ENCODE peak calls at places on chromosomes 4 and X, in four cellular contexts. X is keratinocyte, D is neural crest cell, K is AG09309. H is an unnamed sample.

GRCh38 chr4:64144994-64145393 is 264.3 kb downstream of the TECRL start:
- DNase-seq in X (no peak), D (no peak), K (no peak), H (no peak)

GRCh38 chrX:136176399-136176825 is 29.1 kb downstream of the FHL1 start:
- DNase-seq in X (no peak), K (peak), D (no peak), H (no peak)

GRCh38 chrX:47360423-47361179 is 9.8 kb upstream of the ZNF157 start:
- DNase-seq in K (no peak), X (no peak), D (no peak), H (no peak)

GRCh38 chrX:53262918-53263394 is 18.4 kb downstream of the IQSEC2 start:
- DNase-seq in D (no peak), K (no peak), X (no peak), H (no peak)

GRCh38 chrX:107470971-107471370 is 21.5 kb downstream of the FRMPD3 start:
- DNase-seq in K (no peak), D (no peak), X (no peak), H (no peak)

GRCh38 chr4:170089274-170089742 is 448 bp downstream of the AADAT start:
- DNase-seq in X (no peak), D (peak), K (no peak), H (no peak)

GRCh38 chrX:12013220-12013619 is 125.1 kb upstream of the FRMPD4 start:
- DNase-seq in K (no peak), X (no peak), D (no peak), H (no peak)

GRCh38 chr4:100935090-100935489 is 412.2 kb downstream of the PPP3CA start:
- DNase-seq in K (no peak), X (no peak), D (no peak), H (no peak)

GRCh38 chr4:110501826-110502225 is 25.9 kb downstream of the ENPEP start:
- DNase-seq in X (no peak), D (no peak), K (no peak), H (no peak)

GRCh38 chr4:53592128-53592527 is 842 bp upstream of the LNX1 start:
- DNase-seq in D (no peak), X (no peak), K (no peak), H (no peak)

GRCh38 chr4:80540785-80541469 is 205.4 kb downstream of the CFAP299 start:
- DNase-seq in X (no peak), D (no peak), K (no peak), H (no peak)

GRCh38 chrX:47583240-47583861 is 1.1 kb downstream of the TIMP1 start:
- DNase-seq in D (no peak), K (no peak), X (no peak), H (no peak)

GRCh38 chr4:42729505-42730237 is 72.8 kb upstream of the ATP8A1 start:
- DNase-seq in D (no peak), X (no peak), K (no peak), H (no peak)

GRCh38 chr4:88080626-88081025 is 73.2 kb downstream of the PKD2 start:
- DNase-seq in K (no peak), X (no peak), D (no peak), H (no peak)

GRCh38 chrX:40176256-40176978 is 78.7 kb upstream of the BCOR start:
- DNase-seq in D (no peak), X (no peak), K (no peak), H (no peak)

DNA sequence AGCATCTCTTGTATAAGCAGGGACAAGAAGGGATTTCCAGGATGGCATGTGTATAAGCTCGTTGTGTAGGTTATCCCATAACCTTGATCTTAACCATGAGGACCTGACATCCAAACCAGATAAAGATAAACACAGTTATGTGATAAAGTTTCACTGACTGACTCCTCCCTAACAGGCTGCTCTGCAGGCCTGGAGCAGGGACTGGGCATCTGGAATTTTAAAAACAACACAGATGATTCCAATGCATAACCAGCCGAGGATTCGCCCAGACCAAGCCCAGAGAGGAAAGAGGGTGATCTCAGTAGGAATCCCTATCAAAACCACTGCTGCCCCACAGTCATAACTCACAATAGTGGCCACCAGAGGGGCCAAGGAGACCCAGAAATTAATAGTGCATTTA is 22.7 kb downstream of the KLF3 start:
- DNase-seq in D (no peak), K (no peak), X (no peak), H (no peak)
- TF ChIP-seq CTCF in D (no peak), K (no peak), X (no peak), H (no peak)

GRCh38 chrX:19684265-19684664 is 169.0 kb upstream of the MAP3K15 start:
- DNase-seq in D (no peak), X (no peak), K (no peak), H (no peak)
- TF ChIP-seq CTCF in D (no peak), X (no peak), K (no peak), H (no peak)

DNA sequence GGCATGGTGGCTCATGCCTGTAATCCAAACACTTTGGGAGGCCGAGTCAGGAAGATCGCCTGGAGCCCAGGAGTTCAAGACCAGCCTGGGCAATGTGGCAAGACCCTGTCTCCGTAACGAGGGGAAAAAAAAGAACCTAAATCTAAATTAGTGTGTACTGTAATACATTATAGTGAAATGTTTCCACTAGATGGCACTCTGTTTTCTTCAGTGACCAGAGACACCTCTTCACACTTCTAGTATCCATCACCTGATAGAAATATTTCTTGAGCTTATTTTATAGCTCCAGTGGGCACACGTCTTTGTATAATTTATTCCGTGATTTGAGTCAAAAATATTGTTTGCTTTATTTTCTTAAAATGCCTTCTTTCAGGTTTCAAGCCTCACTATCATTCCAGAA is 600.9 kb upstream of the DIPK2B start:
- DNase-seq in X (no peak), D (no peak), K (no peak), H (no peak)
- TF ChIP-seq CTCF in X (no peak), D (peak), K (peak), H (no peak)

DNA sequence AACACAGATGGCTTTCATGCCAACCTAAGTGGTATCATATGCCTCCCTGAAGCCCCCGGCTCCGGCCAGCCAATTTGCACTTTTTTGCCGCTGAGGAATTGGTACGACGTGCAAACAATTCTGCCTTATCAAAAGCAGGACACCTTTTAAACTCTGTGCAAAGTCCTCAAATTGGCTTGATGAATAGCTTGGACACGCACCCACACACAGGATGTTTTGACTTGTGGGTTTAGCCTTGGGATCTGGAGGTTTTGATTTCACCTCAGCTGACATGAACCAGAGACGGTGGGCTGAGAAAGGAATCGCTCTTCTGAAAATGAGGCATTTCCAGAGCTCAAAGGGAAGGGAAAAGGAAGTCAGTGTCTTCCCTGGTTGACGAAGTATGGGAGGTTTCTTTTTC is 110.8 kb upstream of the SHOX start:
- DNase-seq in D (no peak), K (no peak), X (no peak), H (no peak)
- TF ChIP-seq CTCF in D (no peak), K (no peak), X (no peak), H (no peak)

GRCh38 chr4:6345866-6346265 is 76.2 kb downstream of the WFS1 start:
- DNase-seq in X (no peak), D (no peak), K (no peak), H (no peak)

GRCh38 chr4:6341696-6342095 is 72.0 kb downstream of the WFS1 start:
- DNase-seq in K (no peak), D (no peak), X (no peak), H (no peak)

GRCh38 chr4:6345096-6345830 is 75.6 kb downstream of the WFS1 start:
- DNase-seq in K (no peak), D (no peak), X (no peak), H (no peak)

GRCh38 chr4:6342530-6343293 is 73.1 kb downstream of the WFS1 start:
- DNase-seq in K (no peak), D (no peak), X (no peak), H (no peak)

GRCh38 chr4:6343950-6344408 is 74.3 kb downstream of the WFS1 start:
- DNase-seq in K (peak), D (no peak), X (peak), H (no peak)
- TF ChIP-seq CTCF in K (peak), D (no peak), X (peak), H (no peak)

DNA sequence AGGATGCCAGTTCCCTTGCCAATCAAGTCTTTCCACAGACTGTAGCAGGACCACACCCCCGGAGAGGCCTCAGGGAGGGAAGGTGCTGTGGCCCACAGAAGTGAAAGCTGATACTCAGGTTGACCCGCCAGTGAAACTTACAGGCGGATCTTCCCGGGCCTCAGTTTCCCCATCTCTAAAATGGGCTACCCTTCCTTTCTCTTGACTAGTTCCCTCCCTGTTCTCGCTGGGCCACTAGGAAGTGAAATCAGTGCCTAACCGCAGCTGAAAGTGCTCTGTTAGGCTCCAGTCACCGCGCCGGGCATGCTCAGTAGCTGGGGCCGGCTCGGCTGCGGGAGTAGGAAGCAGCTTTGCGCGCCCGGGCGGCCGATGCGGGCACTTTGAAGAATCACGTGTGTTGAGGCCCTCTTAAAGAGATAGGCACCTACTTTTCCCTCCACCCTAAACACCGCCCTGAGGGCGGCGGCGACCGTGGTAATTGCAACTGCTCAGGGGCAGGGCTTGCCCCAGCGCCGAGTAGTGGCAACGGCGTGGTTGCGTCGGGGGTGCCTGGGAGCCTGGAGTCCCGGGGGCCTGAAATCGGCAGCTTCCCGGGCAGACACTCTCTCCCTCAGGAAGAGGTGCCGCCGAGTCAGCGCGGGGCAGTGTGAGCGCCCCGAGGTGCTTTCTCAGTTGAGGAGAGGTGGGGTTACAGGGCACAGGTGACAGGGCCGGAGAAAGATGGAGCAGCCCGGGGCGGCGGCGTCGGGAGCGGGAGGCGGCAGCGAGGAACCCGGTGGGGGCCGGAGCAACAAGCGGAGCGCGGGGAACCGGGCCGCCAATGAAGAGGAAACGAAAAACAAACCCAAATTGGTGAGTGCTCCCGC is at the start of gene DIAPH2:
- DNase-seq in K (peak), X (peak), D (peak), H (peak)
- TF ChIP-seq CTCF in K (no peak), X (no peak), D (peak), H (no peak)

H was measured in omental fat pad.